ENCODE peak calls at places on chromosome 6, in five cellular contexts. Z is germinal center, M is cardiac muscle cell, X is nephron progenitor cell, N is kidney. T is an unnamed sample.

GRCh38 chr6:89204096-89204495 is 13.1 kb downstream of the GABRR1 start:
- DNase-seq in N (no peak), M (no peak), X (no peak), Z (no peak), T (no peak)

GRCh38 chr6:157021267-157022021 is 244.3 kb downstream of the ARID1B start:
- DNase-seq in M (peak), X (peak), N (peak), Z (peak), T (peak)

GRCh38 chr6:112389842-112390241 is 42.7 kb downstream of the RFPL4B start:
- DNase-seq in X (no peak), M (no peak), N (no peak), Z (no peak), T (no peak)

GRCh38 chr6:70370496-70370895 is 42.8 kb upstream of the FAM135A start:
- DNase-seq in X (no peak), Z (no peak), M (no peak), N (no peak), T (no peak)

GRCh38 chr6:32239462-32239861 is 15.6 kb upstream of the NOTCH4 start:
- DNase-seq in M (no peak), Z (no peak), N (no peak), X (no peak), T (no peak)

GRCh38 chr6:151051164-151051563 is 185.7 kb downstream of the MTHFD1L start:
- DNase-seq in Z (no peak), N (no peak), X (no peak), M (no peak), T (no peak)

GRCh38 chr6:154039231-154039842 is at the start of gene OPRM1:
- DNase-seq in N (peak), M (peak), Z (no peak), X (peak), T (no peak)

GRCh38 chr6:3612341-3613041 is 139.0 kb downstream of the PXDC1 start:
- DNase-seq in N (no peak), Z (no peak), M (no peak), X (no peak), T (no peak)

GRCh38 chr6:105137388-105137787 is 42.4 kb downstream of the POPDC3 start:
- DNase-seq in M (peak), N (no peak), X (peak), Z (no peak), T (no peak)

GRCh38 chr6:30060634-30060981 is 457 bp upstream of the POLR1H start:
- DNase-seq in X (peak), N (no peak), M (peak), Z (peak), T (no peak)

GRCh38 chr6:147384737-147385710 is 123.5 kb upstream of the SAMD5 start:
- DNase-seq in M (no peak), N (no peak), Z (no peak), X (no peak), T (no peak)

GRCh38 chr6:163708459-163708858 is 293.9 kb downstream of the QKI start:
- DNase-seq in X (no peak), M (no peak), Z (no peak), N (no peak), T (no peak)

GRCh38 chr6:93992976-93993375 is 573.6 kb upstream of the EPHA7 start:
- DNase-seq in Z (no peak), N (no peak), X (no peak), M (no peak), T (no peak)

GRCh38 chr6:106752641-106753040 is 123.3 kb downstream of the QRSL1 start:
- DNase-seq in M (no peak), Z (no peak), X (no peak), N (no peak), T (no peak)

GRCh38 chr6:82072113-82072512 is 175.4 kb downstream of the IBTK start:
- DNase-seq in X (no peak), M (no peak), N (no peak), Z (no peak), T (no peak)

GRCh38 chr6:151679081-151679480 is 128.4 kb upstream of the ESR1 start:
- DNase-seq in M (no peak), X (no peak), Z (no peak), N (no peak), T (no peak)

GRCh38 chr6:84651583-84651982 is 112.8 kb downstream of the TBX18 start:
- DNase-seq in Z (no peak), M (no peak), X (no peak), N (no peak), T (no peak)

GRCh38 chr6:17580518-17581048 is 19.5 kb upstream of the FAM8A1 start:
- DNase-seq in N (peak), M (peak), X (peak), Z (no peak), T (no peak)

GRCh38 chr6:157274471-157275226 is 48.7 kb downstream of the TMEM242 start:
- DNase-seq in X (peak), M (peak), N (peak), Z (peak), T (peak)

GRCh38 chr6:45808917-45809316 is 206.7 kb downstream of the CLIC5 start:
- DNase-seq in N (no peak), X (no peak), Z (peak), M (no peak), T (no peak)

GRCh38 chr6:34476462-34476861 is 10.6 kb downstream of the PACSIN1 start:
- DNase-seq in N (peak), X (no peak), Z (no peak), M (no peak), T (no peak)